ENCODE peak calls at places on chromosomes 3 and 15, in five cellular contexts. L is Peyer's patch, R is HCT116, I is ovary, W is transverse colon. E is an unnamed sample.

GRCh38 chr3:120214161-120214560 is 70.9 kb downstream of the GPR156 start:
- DNase-seq in L (no peak), R (no peak), I (peak; percentile 22), W (no peak), E (no peak)

GRCh38 chr3:173395412-173396181 is 1.9 kb upstream of the NLGN1 start:
- DNase-seq in L (no peak), R (peak; percentile 54), I (peak; percentile 85), W (peak; percentile 75), E (peak; percentile 87)

GRCh38 chr3:184565421-184566211 is 4.0 kb downstream of the EPHB3 start:
- DNase-seq in L (no peak), R (peak; percentile 60), I (peak; percentile 75), W (peak; percentile 86), E (peak; percentile 93)

GRCh38 chr3:173584093-173584833 is 186.7 kb downstream of the NLGN1 start:
- DNase-seq in L (no peak), R (peak; percentile 3), I (peak; percentile 24), W (no peak), E (peak; percentile 30)

GRCh38 chr15:55289573-55290360 is at the start of gene RAB27A:
- DNase-seq in L (peak; percentile 75), R (peak; percentile 28), I (peak; percentile 73), W (peak; percentile 84), E (peak; percentile 84)

GRCh38 chr3:40170395-40170794 is 139.1 kb upstream of the EIF1B start:
- DNase-seq in L (no peak), R (no peak), I (no peak), W (no peak), E (no peak)

GRCh38 chr3:188345223-188345622 is 191.3 kb downstream of the LPP start:
- DNase-seq in L (no peak), R (no peak), I (no peak), W (no peak), E (no peak)

GRCh38 chr15:76341366-76342045 is 4.9 kb downstream of the ISL2 start:
- DNase-seq in L (no peak), R (no peak), I (no peak), W (peak; percentile 43), E (peak; percentile 29)

GRCh38 chr3:7707192-7707591 is 794.4 kb upstream of the LMCD1 start:
- DNase-seq in L (no peak), R (no peak), I (no peak), W (no peak), E (peak; percentile 30)

GRCh38 chr15:84824260-84824690 is 7.1 kb downstream of the ALPK3 start:
- DNase-seq in L (no peak), R (no peak), I (peak; percentile 83), W (peak; percentile 47), E (peak; percentile 21)

GRCh38 chr15:74763416-74763815 is 14.8 kb downstream of the CYP1A2 start:
- DNase-seq in L (no peak), R (no peak), I (no peak), W (no peak), E (no peak)

GRCh38 chr3:177751770-177752169 is 554.5 kb upstream of the TBL1XR1 start:
- DNase-seq in L (no peak), R (no peak), I (no peak), W (peak; percentile 15), E (peak; percentile 85)

GRCh38 chr15:75195122-75195765 is 6.4 kb upstream of the C15orf39 start:
- DNase-seq in L (no peak), R (no peak), I (peak; percentile 69), W (peak; percentile 44), E (peak; percentile 92)

GRCh38 chr3:146640955-146641867 is 36.1 kb upstream of the PLSCR5 start:
- DNase-seq in L (no peak), R (peak; percentile 42), I (no peak), W (no peak), E (no peak)

GRCh38 chr3:111072016-111072891 is 638 bp downstream of the NECTIN3 start:
- DNase-seq in L (no peak), R (no peak), I (no peak), W (peak; percentile 54), E (peak; percentile 47)

GRCh38 chr15:29242466-29243242 is 27.0 kb downstream of the NSMCE3 start:
- DNase-seq in L (no peak), R (no peak), I (no peak), W (no peak), E (peak; percentile 89)

GRCh38 chr3:114856867-114857266 is 290.2 kb downstream of the ZBTB20 start:
- DNase-seq in L (no peak), R (no peak), I (no peak), W (no peak), E (no peak)

GRCh38 chr3:46423588-46423987 is 16.5 kb downstream of the CCRL2 start:
- DNase-seq in L (no peak), R (no peak), I (no peak), W (no peak), E (peak; percentile 19)

GRCh38 chr3:159448902-159449301 is 539.7 kb upstream of the IL12A start:
- DNase-seq in L (no peak), R (no peak), I (no peak), W (no peak), E (no peak)

GRCh38 chr15:75104804-75105557 is 81.6 kb downstream of the PPCDC start:
- DNase-seq in L (peak; percentile 36), R (peak; percentile 88), I (no peak), W (peak; percentile 50), E (peak; percentile 14)

GRCh38 chr15:55764398-55764797 is 21.4 kb upstream of the PRTG start:
- DNase-seq in L (no peak), R (no peak), I (no peak), W (no peak), E (no peak)

GRCh38 chr3:49666592-49666991 is 7.6 kb upstream of the APEH start:
- DNase-seq in L (no peak), R (no peak), I (no peak), W (no peak), E (no peak)

GRCh38 chr3:113495035-113495434 is 19.9 kb downstream of the SPICE1 start:
- DNase-seq in L (peak; percentile 32), R (peak; percentile 23), I (no peak), W (peak; percentile 31), E (peak; percentile 48)

GRCh38 chr3:111917300-111917699 is 58.2 kb downstream of the PHLDB2 start:
- DNase-seq in L (no peak), R (peak; percentile 95), I (no peak), W (no peak), E (no peak)

GRCh38 chr15:98000249-98001203 is 40.0 kb downstream of the ARRDC4 start:
- DNase-seq in L (no peak), R (no peak), I (no peak), W (peak; percentile 60), E (no peak)

DNA sequence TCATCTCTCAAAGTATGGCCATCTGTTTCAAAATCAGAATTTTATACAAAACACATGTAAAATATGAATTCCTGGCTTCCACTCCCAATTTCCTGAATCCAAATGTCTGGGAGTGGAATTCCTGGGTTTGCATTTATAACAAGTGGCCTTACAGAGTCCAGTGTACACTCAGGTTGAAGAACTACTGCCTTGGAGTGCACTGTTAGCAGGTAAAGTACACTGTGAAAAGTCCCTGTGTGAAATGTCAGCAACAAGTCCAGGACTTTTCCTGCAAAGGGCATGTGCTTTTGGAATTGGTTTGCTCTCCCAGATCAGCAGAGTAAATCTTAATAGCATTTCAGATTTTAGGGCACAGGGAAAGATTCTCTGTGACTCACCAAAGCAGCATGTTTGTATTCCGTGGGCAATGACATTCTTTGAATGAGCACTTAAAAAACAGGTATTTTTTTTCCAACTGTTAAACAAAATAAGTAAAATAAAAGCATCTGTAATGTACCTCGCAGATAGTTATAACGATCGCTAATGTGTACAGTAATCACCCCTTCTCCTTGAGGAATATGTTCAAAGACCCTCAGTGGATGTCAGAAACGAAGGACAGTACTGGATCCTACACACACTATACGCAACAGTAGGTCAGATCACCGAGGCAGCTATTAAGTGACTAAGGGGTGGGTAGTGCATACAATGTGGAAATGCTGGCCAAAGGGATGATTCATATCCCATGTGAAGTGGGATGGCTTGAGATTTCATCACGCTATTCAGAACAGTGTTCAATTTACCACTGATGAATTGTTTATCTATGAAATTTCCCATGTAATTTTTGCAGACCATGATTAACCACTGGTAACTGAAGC is 1.9 kb upstream of the CLDN16 start:
- DNase-seq in L (no peak), R (peak; percentile 85), I (no peak), W (no peak), E (peak; percentile 27)
- H3K4me1 ChIP-seq in L (no peaks in the 10 kb centered on the region), R (peaks cover 18% of the 10 kb centered on the region), I (no peaks in the 10 kb centered on the region), W (no peaks in the 10 kb centered on the region), E (peaks cover 48% of the 10 kb centered on the region)

GRCh38 chr3:52203701-52204100 is 5.7 kb downstream of the ALAS1 start:
- DNase-seq in L (no peak), R (no peak), I (no peak), W (no peak), E (no peak)

GRCh38 chr3:52202384-52203077 is 4.6 kb downstream of the ALAS1 start:
- DNase-seq in L (no peak), R (no peak), I (no peak), W (no peak), E (no peak)

GRCh38 chr3:52205727-52206372 is 7.9 kb downstream of the ALAS1 start:
- DNase-seq in L (no peak), R (no peak), I (no peak), W (no peak), E (no peak)

GRCh38 chr3:52200981-52201679 is 3.2 kb downstream of the ALAS1 start:
- DNase-seq in L (no peak), R (no peak), I (no peak), W (no peak), E (no peak)

DNA sequence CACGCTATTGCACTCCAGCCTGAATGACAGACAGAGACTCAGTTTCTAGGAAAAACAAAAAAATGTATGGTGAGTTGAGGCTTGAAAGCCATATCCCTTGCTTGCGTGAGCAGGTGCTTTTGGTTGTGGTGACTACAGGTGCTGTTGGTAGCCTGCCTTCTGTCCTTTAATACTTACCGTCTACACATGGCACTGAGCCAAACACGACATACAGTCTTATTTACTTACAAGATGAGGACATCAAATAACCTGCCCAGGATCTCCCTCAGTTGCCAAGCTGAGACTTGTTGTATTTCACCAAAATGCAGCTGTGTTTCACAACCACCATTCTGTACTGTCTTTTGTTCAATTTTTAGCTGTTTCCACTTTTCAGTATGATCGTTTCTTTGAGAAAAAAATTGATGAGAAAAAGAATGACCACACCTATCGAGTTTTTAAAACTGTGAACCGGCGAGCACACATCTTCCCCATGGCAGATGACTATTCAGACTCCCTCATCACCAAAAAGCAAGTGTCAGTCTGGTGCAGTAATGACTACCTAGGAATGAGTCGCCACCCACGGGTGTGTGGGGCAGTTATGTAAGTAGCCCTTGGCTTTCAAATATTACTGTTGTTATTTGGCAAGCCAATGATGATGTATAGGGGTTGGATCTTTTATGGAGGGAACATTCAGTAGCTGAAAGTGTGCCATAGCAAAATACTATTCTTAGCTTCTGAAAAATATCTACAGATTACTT is 6.5 kb downstream of the ALAS1 start:
- DNase-seq in L (no peak), R (no peak), I (no peak), W (peak; percentile 37), E (no peak)
- H3K36me3 ChIP-seq in L (no peaks in the 10 kb centered on the region), R (peaks cover 73% of the 10 kb centered on the region), I (no peaks in the 10 kb centered on the region), W (no peaks in the 10 kb centered on the region), E (peaks cover 76% of the 10 kb centered on the region)

DNA sequence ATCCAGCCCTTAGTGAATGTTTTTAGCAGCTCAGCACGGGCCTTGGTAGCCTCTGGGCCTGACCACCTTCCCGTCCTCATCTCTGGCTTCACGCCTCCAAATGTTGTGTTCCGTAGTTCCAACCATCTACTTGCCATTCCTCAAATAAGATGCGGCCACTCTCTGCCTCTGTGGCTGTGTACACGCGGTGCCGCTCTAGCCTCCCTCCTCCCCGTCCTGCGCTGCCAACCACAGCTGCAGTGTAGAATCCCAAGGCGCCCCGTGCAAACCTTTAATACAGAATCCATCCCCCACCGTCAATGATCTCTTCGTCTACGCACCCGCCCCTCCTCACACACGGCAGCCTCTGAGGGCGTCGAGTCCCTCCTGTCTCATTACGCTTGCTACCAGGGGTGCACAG is 77.2 kb downstream of the VGLL4 start:
- DNase-seq in L (no peak), R (no peak), I (no peak), W (no peak), E (no peak)
- TF ChIP-seq POLR2A in L (no peak), R (no peak), I (no peak), W (no peak), E (no peak)

GRCh38 chr3:141600331-141600730 is 113.5 kb downstream of the RASA2 start:
- DNase-seq in L (no peak), R (no peak), I (no peak), W (no peak), E (no peak)
- H3K4me1 ChIP-seq in L (no peaks in the 10 kb centered on the region), R (no peaks in the 10 kb centered on the region), I (no peaks in the 10 kb centered on the region), W (no peaks in the 10 kb centered on the region), E (no peaks in the 10 kb centered on the region)

E was measured in thyroid gland.